ENCODE peak calls at places on chromosomes 5 and 9, in six cellular contexts. N is WTC11, V is GM12878, X is GM23338, S is H1, E is K562. J is an unnamed sample.

GRCh38 chr5:81749186-81749561 is 1.7 kb downstream of the SSBP2 start:
- DNase-seq in S (no peak), V (no peak), N (no peak), X (peak), E (no peak), J (no peak)

GRCh38 chr5:77832166-77832770 is 56.1 kb upstream of the TBCA start:
- DNase-seq in N (no peak), X (no peak), V (no peak), E (no peak), S (no peak), J (no peak)

GRCh38 chr9:127035948-127036347 is 86.5 kb downstream of the ANGPTL2 start:
- DNase-seq in X (no peak), N (no peak), V (no peak), S (no peak), E (no peak), J (no peak)

GRCh38 chr9:101673642-101674041 is 64.8 kb downstream of the GRIN3A start:
- DNase-seq in N (no peak), S (no peak), X (no peak), E (no peak), V (no peak), J (no peak)

GRCh38 chr9:81687521-81688261 is 1.7 kb downstream of the TLE1 start:
- DNase-seq in S (no peak), V (no peak), E (no peak), N (peak), X (peak), J (peak)

GRCh38 chr5:143456952-143457547 is 53.6 kb upstream of the NR3C1 start:
- DNase-seq in E (no peak), S (no peak), V (no peak), N (no peak), X (no peak), J (no peak)

GRCh38 chr9:5489630-5490484 is 20.5 kb upstream of the PDCD1LG2 start:
- DNase-seq in E (no peak), N (no peak), V (no peak), S (no peak), X (no peak), J (no peak)

GRCh38 chr9:133734600-133735414 is 3.3 kb downstream of the SARDH start:
- DNase-seq in S (no peak), N (no peak), V (no peak), X (peak), E (no peak), J (no peak)

GRCh38 chr5:173498871-173499470 is 117.5 kb downstream of the BOD1 start:
- DNase-seq in X (peak), S (no peak), E (no peak), N (no peak), V (no peak), J (peak)

GRCh38 chr5:133995903-133996563 is 8.7 kb downstream of the VDAC1 start:
- DNase-seq in X (no peak), N (no peak), S (no peak), V (no peak), E (no peak), J (peak)

GRCh38 chr5:14526493-14526892 is 55.1 kb upstream of the OTULINL start:
- DNase-seq in E (no peak), S (no peak), X (no peak), N (no peak), V (no peak), J (no peak)

GRCh38 chr5:179154991-179155955 is 95.1 kb downstream of the ZNF354C start:
- DNase-seq in N (peak), V (no peak), E (no peak), S (no peak), X (no peak), J (no peak)

GRCh38 chr9:18296702-18297531 is 177.0 kb upstream of the ADAMTSL1 start:
- DNase-seq in X (no peak), V (no peak), E (no peak), S (no peak), N (no peak), J (no peak)

GRCh38 chr9:120478208-120478607 is 101.8 kb downstream of the CDK5RAP2 start:
- DNase-seq in N (no peak), E (no peak), S (no peak), X (no peak), V (no peak), J (no peak)

GRCh38 chr5:32059779-32060178 is 114.3 kb downstream of the GOLPH3 start:
- DNase-seq in S (no peak), E (no peak), V (no peak), N (no peak), X (no peak), J (no peak)

GRCh38 chr5:72602696-72603685 is 95.8 kb upstream of the ZNF366 start:
- DNase-seq in E (no peak), X (no peak), V (no peak), S (no peak), N (no peak), J (no peak)

GRCh38 chr5:108629779-108630178 is 117.9 kb upstream of the FER start:
- DNase-seq in S (no peak), V (no peak), X (no peak), N (no peak), E (no peak), J (no peak)

GRCh38 chr5:158943057-158943456 is 156.7 kb downstream of the EBF1 start:
- DNase-seq in X (no peak), V (no peak), S (no peak), N (no peak), E (no peak), J (peak)

GRCh38 chr5:110634475-110634874 is 92.0 kb downstream of the TMEM232 start:
- DNase-seq in V (no peak), X (no peak), S (no peak), N (no peak), E (no peak), J (no peak)

GRCh38 chr5:53091304-53091703 is 18.3 kb downstream of the MOCS2 start:
- DNase-seq in X (no peak), S (no peak), E (no peak), N (no peak), V (no peak), J (no peak)

GRCh38 chr5:12704955-12705354 is 800.7 kb upstream of the CTNND2 start:
- DNase-seq in E (no peak), N (no peak), V (no peak), X (peak), S (no peak), J (no peak)

GRCh38 chr5:151699071-151699901 is 12.6 kb upstream of the SPARC start:
- DNase-seq in S (no peak), N (no peak), E (no peak), X (no peak), V (no peak), J (peak)

GRCh38 chr5:179261301-179262125 is 83.7 kb downstream of the ADAMTS2 start:
- DNase-seq in S (peak), X (peak), N (peak), E (peak), V (no peak), J (peak)

GRCh38 chr5:154587123-154587725 is 109.2 kb upstream of the HAND1 start:
- DNase-seq in E (no peak), N (no peak), V (no peak), X (no peak), S (no peak), J (peak)

GRCh38 chr9:385818-386398 is 171.2 kb downstream of the DOCK8 start:
- DNase-seq in X (peak), S (no peak), N (peak), V (no peak), E (peak), J (peak)

GRCh38 chr5:16808936-16809815 is 126.9 kb downstream of the MYO10 start:
- DNase-seq in V (no peak), N (no peak), E (no peak), X (no peak), S (no peak), J (peak)

GRCh38 chr9:37445832-37446231 is 19.4 kb downstream of the ZBTB5 start:
- DNase-seq in N (no peak), E (no peak), V (no peak), X (no peak), S (no peak), J (no peak)

GRCh38 chr9:23573800-23574199 is 252.2 kb downstream of the ELAVL2 start:
- DNase-seq in E (no peak), S (no peak), V (no peak), N (no peak), X (no peak), J (no peak)

GRCh38 chr5:131952286-131952857 is 6.9 kb upstream of the MEIKIN start:
- DNase-seq in N (no peak), S (no peak), X (no peak), E (no peak), V (no peak), J (no peak)
- TF ChIP-seq CREB1 in N (no peak), S (no peak), X (no peak), E (no peak), V (no peak), J (no peak)

DNA sequence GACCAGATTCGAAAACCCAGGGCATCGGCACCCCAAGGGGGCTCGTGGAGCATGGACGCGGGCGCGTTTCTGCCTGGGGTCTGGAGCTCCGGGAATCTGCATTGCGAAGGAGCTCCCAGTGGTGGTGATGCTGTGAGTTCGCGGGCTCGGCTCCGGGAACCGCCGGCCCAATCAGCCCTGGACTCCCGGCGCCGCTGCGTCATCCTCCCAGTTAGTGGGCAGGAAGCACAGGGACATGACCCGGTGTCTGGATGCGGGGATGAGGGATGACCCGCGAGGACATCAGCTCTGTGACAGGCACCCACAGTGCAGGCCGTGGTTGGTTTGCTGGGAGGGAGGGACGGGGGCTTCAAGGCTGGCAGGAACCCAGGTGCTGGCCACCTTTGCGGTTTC is 950 bp downstream of the NXNL2 start:
- DNase-seq in V (no peak), S (no peak), X (peak), E (no peak), N (peak), J (no peak)
- TF ChIP-seq CREB1 in V (no peak), S (no peak), X (no peak), E (no peak), N (no peak), J (no peak)

GRCh38 chr9:122527193-122527592 is at the start of gene OR1N1:
- DNase-seq in S (no peak), E (no peak), V (no peak), X (no peak), N (no peak), J (no peak)

GRCh38 chr9:122526602-122527001 is 491 bp downstream of the OR1N1 start:
- DNase-seq in V (no peak), E (no peak), X (no peak), N (no peak), S (no peak), J (no peak)
- TF ChIP-seq CREB1 in V (no peak), E (no peak), X (no peak), N (no peak), S (no peak), J (peak)

GRCh38 chr9:117772960-117773359 is 68.8 kb downstream of the TLR4 start:
- DNase-seq in S (no peak), N (no peak), X (no peak), E (no peak), V (no peak), J (no peak)
- TF ChIP-seq CREB1 in S (no peak), N (no peak), X (no peak), E (no peak), V (no peak), J (no peak)

GRCh38 chr5:74035521-74035937 is 409.5 kb downstream of the ARHGEF28 start:
- DNase-seq in E (no peak), V (peak), N (peak), S (no peak), X (peak), J (peak)

GRCh38 chr5:74040811-74041491 is 415.0 kb downstream of the ARHGEF28 start:
- DNase-seq in S (no peak), N (no peak), V (no peak), X (no peak), E (no peak), J (no peak)

GRCh38 chr5:74041913-74042312 is 415.9 kb downstream of the ARHGEF28 start:
- DNase-seq in V (no peak), N (no peak), E (no peak), S (no peak), X (no peak), J (no peak)

GRCh38 chr5:74042559-74043357 is 416.8 kb downstream of the ARHGEF28 start:
- DNase-seq in V (no peak), N (no peak), E (no peak), X (no peak), S (no peak), J (no peak)

DNA sequence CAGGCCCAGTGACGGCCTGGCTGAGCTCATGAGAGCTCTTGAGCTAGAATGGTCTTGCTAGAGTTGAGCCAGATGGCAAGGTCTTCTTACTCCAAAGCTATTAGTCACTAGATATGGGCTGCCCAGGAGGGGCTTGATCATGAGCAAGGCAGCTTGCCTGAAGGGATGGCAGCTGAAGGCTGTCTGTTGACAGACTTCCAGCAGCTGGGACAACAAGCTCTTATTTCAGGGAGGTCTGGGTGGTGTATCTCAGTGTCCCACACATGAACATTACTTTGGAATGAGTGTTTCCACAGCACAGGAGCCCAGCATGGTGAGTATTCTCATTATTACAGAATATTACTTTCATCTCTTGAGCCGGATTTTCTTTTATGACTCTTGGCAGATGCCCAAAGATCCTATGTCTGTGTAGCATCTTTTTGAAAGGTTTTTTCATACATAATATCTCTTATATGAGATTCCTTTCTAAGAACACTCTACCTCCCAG is 414.1 kb downstream of the ARHGEF28 start:
- DNase-seq in E (no peak), N (no peak), X (no peak), V (no peak), S (no peak), J (no peak)
- TF ChIP-seq CREB1 in E (no peak), N (no peak), X (no peak), V (no peak), S (no peak), J (no peak)

GRCh38 chr9:96553070-96553469 is 66.6 kb downstream of the CDC14B start:
- DNase-seq in V (no peak), S (no peak), N (no peak), X (no peak), E (no peak), J (no peak)
- TF ChIP-seq CREB1 in V (no peak), S (no peak), N (no peak), X (no peak), E (no peak), J (no peak)

GRCh38 chr5:136087961-136088871 is 44.4 kb upstream of the SMAD5 start:
- DNase-seq in V (no peak), N (no peak), S (no peak), X (no peak), E (peak), J (no peak)

GRCh38 chr5:136086776-136087566 is 45.7 kb upstream of the SMAD5 start:
- DNase-seq in X (no peak), N (no peak), V (no peak), S (no peak), E (no peak), J (no peak)

GRCh38 chr5:136094189-136094912 is 38.3 kb upstream of the SMAD5 start:
- DNase-seq in X (no peak), V (no peak), E (no peak), N (no peak), S (no peak), J (peak)

GRCh38 chr5:136090319-136090718 is 42.3 kb upstream of the SMAD5 start:
- DNase-seq in S (no peak), N (no peak), X (no peak), V (no peak), E (no peak), J (no peak)

DNA sequence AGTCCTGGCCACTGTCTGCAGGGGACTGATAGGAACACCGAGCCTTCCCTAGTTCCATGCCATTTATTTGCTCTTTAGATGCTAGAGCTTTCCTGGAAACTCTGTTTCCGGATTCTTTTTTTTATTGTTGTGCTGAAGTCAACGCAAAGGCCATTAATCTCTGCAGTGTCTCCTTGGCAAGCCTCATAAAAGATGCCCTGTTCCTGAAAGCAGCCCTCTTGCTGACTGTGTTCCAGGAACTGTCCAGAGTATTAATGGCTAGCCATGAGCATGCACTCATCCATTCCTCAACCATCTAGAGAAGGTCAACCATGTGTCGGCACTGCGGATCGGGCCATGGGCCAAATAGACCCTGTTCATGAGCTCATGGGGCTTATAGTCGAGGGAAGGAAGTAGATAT is 42.8 kb upstream of the SMAD5 start:
- DNase-seq in S (no peak), X (no peak), V (no peak), N (no peak), E (no peak), J (no peak)
- TF ChIP-seq CREB1 in S (no peak), X (no peak), V (no peak), N (no peak), E (no peak), J (no peak)

DNA sequence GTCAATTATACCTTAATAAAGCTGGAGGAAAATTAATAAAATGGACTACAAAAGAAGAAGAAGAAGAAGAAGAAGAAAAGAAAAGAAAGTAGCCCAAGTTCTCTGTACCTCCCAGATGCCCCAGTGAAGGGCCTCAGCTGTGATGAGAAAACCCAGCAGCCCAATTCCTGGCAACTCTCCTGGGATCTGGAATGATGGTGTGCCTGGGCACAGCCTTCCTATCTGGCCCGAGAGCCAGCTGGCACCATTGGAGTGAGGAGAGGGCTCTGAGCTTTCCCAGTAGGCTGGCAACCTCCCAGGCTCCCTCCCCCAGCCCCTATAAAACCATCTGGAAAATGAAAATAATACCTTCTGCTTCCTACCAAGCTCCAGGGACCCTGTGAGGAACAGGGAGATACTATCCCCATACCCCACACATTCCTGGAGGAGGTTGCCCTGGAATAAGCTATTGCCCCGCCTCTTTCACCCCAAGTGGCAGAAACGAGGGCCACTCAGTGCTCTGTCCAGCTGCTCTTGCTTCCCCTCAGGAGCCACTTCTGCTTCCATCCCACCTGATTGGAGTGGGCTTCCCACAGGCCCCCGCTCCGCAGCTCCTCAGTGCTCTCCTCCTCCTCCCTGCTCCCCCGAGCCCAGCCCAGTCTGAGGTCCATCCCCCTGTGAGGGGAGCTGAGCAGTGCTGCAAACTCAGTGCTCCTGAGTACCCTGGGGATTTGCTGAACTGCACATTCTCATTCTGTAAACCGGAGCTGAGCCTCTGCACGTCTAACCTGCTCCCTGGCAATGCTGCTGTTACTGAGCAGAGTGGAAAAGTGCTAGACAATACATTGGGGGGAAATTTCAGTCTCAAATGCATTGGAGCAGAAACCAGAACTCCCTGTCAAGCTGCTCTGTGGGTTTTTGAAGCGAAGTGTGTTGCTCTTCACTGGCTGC is 74.7 kb downstream of the THBS4 start:
- DNase-seq in V (peak), S (no peak), X (peak), E (no peak), N (peak), J (no peak)
- TF ChIP-seq CREB1 in V (no peak), S (no peak), X (no peak), E (no peak), N (no peak), J (no peak)

DNA sequence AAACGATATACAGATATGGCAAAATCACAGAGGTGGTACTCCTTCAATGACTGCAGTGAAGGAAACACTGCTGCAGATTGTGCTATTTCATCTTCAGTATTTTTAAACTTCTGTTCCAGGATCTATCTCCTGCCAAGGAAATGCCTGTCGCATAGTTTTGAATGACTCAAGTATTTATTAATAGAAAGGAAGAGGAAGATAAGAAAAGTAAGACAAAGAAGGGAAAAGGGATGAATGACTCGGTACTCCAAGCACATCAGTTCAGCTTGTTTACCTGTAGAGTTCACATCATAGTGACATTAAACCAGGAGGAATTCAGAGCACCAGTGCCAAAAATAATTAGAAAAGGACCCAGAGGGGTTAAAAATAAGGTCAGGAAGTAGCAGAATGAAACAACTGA is 5.1 kb upstream of the GPX8 start:
- DNase-seq in E (no peak), S (no peak), X (no peak), V (no peak), N (no peak), J (no peak)
- TF ChIP-seq CREB1 in E (no peak), S (no peak), X (no peak), V (no peak), N (no peak), J (no peak)

GRCh38 chr5:125559296-125559695 is 812.9 kb upstream of the ZNF608 start:
- DNase-seq in S (no peak), V (no peak), N (no peak), X (no peak), E (no peak), J (no peak)
- TF ChIP-seq CREB1 in S (no peak), V (no peak), N (no peak), X (no peak), E (no peak), J (no peak)